ENCODE peak calls at places on chromosomes 5 and 9, in eight cellular contexts. X is PC-3, B is neural progenitor cell, O is GM23248, F is HCT116, M is GM12878, V is hepatocyte, N is A673. R is an unnamed sample.

GRCh38 chr5:171520300-171521170 is 101.1 kb downstream of the FGF18 start:
- DNase-seq in N (no peak), O (peak), B (peak), M (no peak), X (peak), V (peak), F (no peak), R (no peak)

GRCh38 chr5:38113456-38113855 is 144.9 kb upstream of the EGFLAM start:
- DNase-seq in X (no peak), B (no peak), N (no peak), M (no peak), O (no peak), V (no peak), F (no peak), R (no peak)

GRCh38 chr5:176781638-176782570 is 28.5 kb upstream of the UNC5A start:
- DNase-seq in B (no peak), M (no peak), F (no peak), X (no peak), O (no peak), V (no peak), N (no peak), R (no peak)

GRCh38 chr5:180027449-180028089 is 44.0 kb downstream of the RNF130 start:
- DNase-seq in X (no peak), M (no peak), B (peak), O (no peak), N (no peak), F (no peak), V (no peak), R (no peak)

GRCh38 chr5:37792976-37793328 is 46.9 kb downstream of the GDNF start:
- DNase-seq in V (no peak), O (peak), N (no peak), F (no peak), B (no peak), M (no peak), X (peak), R (no peak)

GRCh38 chr5:137395011-137395755 is 103.9 kb downstream of the SPOCK1 start:
- DNase-seq in X (peak), M (no peak), O (peak), N (no peak), F (no peak), V (no peak), B (no peak), R (no peak)

GRCh38 chr9:134738869-134739659 is 97.5 kb downstream of the COL5A1 start:
- DNase-seq in F (peak), N (peak), V (peak), B (peak), X (peak), O (peak), M (no peak), R (no peak)

GRCh38 chr9:20987521-20987920 is 43.9 kb downstream of the HACD4 start:
- DNase-seq in B (no peak), V (no peak), X (no peak), O (no peak), N (no peak), M (no peak), F (no peak), R (no peak)

GRCh38 chr5:143592648-143593047 is 189.2 kb upstream of the NR3C1 start:
- DNase-seq in V (no peak), O (peak), F (no peak), M (no peak), X (no peak), B (no peak), N (peak), R (no peak)

GRCh38 chr9:100455470-100455869 is 17.5 kb upstream of the TMEFF1 start:
- DNase-seq in O (peak), V (no peak), X (no peak), N (no peak), M (no peak), F (no peak), B (no peak), R (no peak)

DNA sequence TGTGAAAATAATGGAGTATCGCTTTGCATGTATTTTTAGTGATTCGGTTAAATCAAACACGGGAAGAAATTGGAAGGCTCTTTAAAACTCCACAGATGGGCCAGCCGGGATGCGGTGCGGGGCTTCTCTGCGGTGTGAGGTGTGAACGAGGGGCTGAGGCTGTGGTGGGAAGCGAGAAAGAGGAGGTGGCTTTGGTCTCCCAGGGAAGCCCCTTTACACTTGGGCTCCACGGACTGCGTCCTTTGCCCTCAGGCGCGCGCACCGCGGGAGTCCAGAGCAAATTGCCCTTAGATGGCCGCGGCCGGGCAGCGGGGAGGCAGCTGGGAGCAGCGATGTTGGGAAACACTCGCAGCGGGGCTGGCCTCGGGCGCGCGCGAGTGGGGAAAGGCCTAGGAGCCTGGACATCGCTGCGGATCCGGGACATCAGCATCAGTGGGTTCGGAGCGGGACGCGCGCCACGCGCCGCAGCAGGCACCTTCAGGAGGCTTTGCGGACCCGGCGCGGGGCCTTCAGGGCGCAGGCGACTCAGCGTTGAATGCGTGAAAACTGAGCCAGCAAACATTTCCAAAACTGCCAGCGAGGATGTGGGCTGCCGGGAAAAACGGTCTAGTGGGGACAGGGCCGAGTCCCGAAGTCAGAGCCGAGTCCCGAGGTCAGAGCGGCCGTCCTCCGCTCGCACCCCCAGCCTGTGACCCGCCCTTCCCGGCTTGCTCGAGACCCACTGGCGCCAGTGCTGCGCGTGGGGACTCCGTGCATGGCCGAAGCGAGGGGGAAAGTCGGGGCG is 6.5 kb downstream of the IRX1 start:
- DNase-seq in F (no peak), B (peak), M (no peak), O (peak), X (no peak), V (no peak), N (no peak), R (no peak)
- TF ChIP-seq EZH2 in F (no peak), B (peak), M (no peak), O (no peak), X (no peak), V (peak), N (no peak), R (peak)

DNA sequence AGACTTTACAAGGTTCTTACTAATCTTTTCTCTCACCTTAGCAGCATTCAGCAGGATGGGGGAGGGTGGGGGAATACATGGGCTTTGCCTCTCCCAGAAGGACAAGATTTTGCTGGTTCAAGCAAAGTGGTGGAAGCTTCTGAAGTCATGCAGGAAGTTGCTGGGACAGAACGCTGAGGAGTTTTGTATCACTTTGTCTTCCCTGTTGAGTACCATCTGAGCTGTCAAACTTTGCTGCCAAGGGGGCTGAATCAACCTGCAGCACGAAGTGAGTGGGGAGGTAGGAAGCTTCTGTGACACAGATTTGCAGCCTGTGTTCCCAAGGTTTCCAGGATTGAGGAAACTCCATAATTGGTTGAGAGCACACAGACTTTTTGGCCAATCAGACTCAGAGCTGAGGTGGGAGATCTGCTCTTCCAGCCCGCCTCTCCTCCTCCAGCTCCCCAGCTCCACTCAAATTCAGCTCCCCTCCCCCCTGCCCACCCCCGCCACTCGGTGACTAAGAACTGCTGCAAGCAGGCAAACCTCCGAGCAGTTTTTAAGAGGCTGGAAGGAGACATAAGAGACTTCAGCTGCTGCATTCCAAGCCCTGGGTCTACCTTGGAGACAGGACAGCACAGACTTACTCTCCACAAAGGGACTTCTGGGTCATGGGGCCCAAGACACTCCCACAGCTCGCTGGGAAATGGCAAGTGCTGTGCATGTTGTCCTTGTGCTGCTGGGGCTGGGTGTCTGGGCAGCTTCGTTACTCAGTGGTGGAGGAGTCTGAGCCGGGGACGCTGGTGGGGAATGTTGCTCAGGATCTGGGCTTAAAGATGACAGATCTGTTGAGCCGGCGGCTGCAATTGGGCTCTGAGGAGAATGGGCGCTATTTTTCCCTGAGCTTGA is at the start of gene PCDHGC5:
- DNase-seq in F (no peak), V (no peak), N (no peak), B (no peak), O (peak), X (peak), M (no peak), R (no peak)
- TF ChIP-seq EZH2 in F (no peak), V (no peak), N (no peak), B (no peak), O (no peak), X (no peak), M (no peak), R (no peak)

GRCh38 chr9:132577119-132577518 is 5.3 kb upstream of the BARHL1 start:
- DNase-seq in V (no peak), N (no peak), X (peak), F (no peak), M (no peak), B (no peak), O (no peak), R (no peak)
- TF ChIP-seq EZH2 in V (peak), N (no peak), X (no peak), F (no peak), M (no peak), B (no peak), O (no peak), R (no peak)

GRCh38 chr9:126226991-126227937 is 99.4 kb upstream of the MVB12B start:
- DNase-seq in V (no peak), X (no peak), M (no peak), N (no peak), B (no peak), O (no peak), F (no peak), R (no peak)
- TF ChIP-seq EZH2 in V (no peak), X (no peak), M (no peak), N (no peak), B (no peak), O (no peak), F (no peak), R (no peak)

GRCh38 chr9:121652037-121652837 is 803 bp downstream of the DAB2IP start:
- DNase-seq in B (peak), V (peak), O (peak), F (no peak), X (no peak), M (no peak), N (peak), R (no peak)
- TF ChIP-seq EZH2 in B (no peak), V (no peak), O (no peak), F (no peak), X (no peak), M (no peak), N (no peak), R (no peak)

GRCh38 chr9:36815566-36816348 is 218.3 kb downstream of the PAX5 start:
- DNase-seq in X (no peak), N (no peak), F (no peak), B (no peak), M (no peak), V (peak), O (no peak), R (no peak)

GRCh38 chr9:36818242-36818938 is 215.7 kb downstream of the PAX5 start:
- DNase-seq in F (no peak), N (no peak), X (no peak), M (no peak), V (no peak), B (peak), O (peak), R (no peak)

GRCh38 chr9:36817160-36817834 is 216.8 kb downstream of the PAX5 start:
- DNase-seq in N (no peak), B (no peak), X (no peak), F (no peak), M (no peak), V (no peak), O (no peak), R (no peak)

GRCh38 chr9:36820392-36820861 is 213.6 kb downstream of the PAX5 start:
- DNase-seq in M (no peak), V (no peak), X (no peak), O (no peak), B (no peak), N (no peak), F (no peak), R (no peak)

DNA sequence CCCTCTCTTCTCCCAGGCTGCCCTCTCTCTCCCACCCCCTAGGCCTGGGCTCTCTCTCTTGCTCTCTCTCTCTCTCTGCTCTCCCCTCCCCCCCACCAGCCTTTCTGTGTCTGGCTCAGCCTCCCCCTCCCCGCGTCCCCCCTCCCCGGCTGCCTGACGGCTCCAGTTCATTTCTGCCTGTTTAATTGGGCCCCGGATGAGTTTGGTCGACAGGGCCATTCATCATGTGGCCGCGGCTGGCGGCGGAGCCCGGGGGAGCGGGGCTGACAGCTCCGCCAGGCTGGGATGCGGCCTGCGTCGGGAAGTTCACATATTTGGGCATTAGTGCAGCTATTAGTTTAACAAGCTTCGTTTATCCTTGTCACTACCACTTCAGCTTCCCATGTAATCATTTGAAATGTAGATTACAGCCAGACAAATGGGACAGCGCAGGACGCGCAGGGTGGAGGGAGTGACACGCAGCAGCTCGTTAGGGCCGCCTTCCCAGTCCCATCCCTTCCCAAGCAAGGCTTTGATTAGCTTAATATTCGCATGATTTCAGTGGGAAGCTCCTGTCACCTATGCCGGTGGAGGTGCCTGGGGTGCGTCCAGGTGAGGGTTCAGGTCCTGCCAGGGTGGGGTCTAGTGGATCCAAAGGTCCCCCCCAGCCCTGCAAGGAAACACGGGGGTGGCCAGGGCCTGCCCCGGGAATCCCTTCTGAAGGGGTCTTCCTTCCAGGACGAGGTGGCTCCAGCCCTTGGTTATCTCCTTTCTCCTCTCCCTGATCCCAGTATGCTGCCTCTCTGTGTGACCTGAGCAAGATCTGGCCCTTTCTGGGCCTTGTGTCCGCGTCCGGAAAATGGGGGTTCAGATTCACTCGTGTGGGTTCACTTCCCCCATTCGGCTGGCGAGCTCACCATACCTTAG is 214.8 kb downstream of the PAX5 start:
- DNase-seq in B (peak), V (peak), N (no peak), F (no peak), O (no peak), M (no peak), X (no peak), R (no peak)
- TF ChIP-seq EZH2 in B (peak), V (no peak), N (no peak), F (no peak), O (no peak), M (no peak), X (no peak), R (no peak)

GRCh38 chr5:173239233-173239593 is 4.2 kb upstream of the NKX2-5 start:
- DNase-seq in M (no peak), B (no peak), N (no peak), F (no peak), X (no peak), O (no peak), V (no peak), R (no peak)

GRCh38 chr5:173237821-173238220 is 2.8 kb upstream of the NKX2-5 start:
- DNase-seq in O (no peak), X (no peak), M (no peak), B (peak), V (no peak), N (no peak), F (no peak), R (no peak)

GRCh38 chr5:173240091-173241050 is 5.4 kb upstream of the NKX2-5 start:
- DNase-seq in F (no peak), X (no peak), B (peak), M (no peak), N (no peak), O (no peak), V (no peak), R (no peak)

GRCh38 chr5:173236531-173237501 is 1.8 kb upstream of the NKX2-5 start:
- DNase-seq in X (no peak), F (no peak), N (no peak), O (no peak), V (no peak), B (peak), M (no peak), R (no peak)

DNA sequence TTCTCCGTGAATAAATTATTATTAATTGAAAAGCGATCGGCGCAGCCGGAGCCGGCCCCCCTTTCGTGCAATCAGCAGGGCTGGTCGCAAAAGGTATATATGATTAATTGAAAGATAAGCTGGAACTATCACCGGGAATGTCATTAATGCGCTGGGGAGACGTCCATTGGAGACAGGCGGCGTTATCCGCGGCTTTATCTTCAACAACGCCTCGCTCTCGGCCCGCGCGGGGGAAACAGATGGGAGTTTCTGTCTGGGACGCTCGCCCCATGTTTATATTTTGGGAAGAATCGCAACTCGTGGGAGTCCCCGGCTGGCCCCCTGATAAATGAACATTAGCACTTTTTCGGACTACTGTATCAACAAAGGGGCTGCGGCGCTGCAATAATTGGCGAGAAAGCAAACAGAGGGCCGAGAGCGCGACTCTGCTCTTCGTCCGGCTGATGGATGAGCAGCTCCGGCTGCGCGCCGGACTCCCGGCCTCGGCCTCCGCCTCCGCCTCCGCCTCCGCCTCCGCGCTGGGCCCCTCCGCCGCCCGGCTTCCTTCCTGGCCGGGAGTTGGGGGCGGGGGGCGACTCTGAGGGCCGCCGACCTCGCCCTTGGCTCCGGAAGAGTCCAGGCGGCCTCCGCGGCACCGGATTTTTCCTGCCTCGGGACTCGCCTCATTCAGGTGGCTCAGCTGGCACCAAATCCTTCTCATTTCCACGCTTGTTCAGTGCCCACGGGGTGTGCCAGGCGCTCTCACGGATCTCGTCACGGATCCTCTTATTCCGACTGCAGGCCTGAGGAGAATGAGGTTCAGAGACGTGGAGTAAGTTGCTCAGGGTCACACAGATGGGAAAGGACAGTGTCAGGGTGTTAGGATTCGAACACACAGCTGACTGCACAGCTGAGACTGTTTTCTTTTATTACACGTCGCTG is 3.6 kb upstream of the NKX2-5 start:
- DNase-seq in O (no peak), B (peak), N (peak), F (no peak), X (no peak), V (no peak), M (no peak), R (no peak)
- TF ChIP-seq EZH2 in O (peak), B (peak), N (peak), F (no peak), X (peak), V (peak), M (no peak), R (peak)

DNA sequence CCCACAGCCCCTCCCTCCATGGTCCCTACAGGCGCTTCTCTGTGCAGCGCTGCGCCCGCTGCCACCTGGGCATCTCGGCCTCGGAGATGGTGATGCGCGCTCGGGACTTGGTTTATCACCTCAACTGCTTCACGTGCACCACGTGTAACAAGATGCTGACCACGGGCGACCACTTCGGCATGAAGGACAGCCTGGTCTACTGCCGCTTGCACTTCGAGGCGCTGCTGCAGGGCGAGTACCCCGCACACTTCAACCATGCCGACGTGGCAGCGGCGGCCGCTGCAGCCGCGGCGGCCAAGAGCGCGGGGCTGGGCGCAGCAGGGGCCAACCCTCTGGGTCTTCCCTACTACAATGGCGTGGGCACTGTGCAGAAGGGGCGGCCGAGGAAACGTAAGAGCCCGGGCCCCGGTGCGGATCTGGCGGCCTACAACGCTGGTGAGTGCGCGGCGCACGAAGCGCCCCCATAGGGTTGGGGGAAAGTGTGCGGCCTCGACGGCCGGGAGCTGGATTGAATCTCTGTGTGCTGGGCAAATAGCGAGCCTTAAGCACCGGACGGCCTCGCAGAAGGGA is 3.6 kb downstream of the LHX2 start:
- DNase-seq in V (no peak), X (no peak), O (no peak), F (no peak), N (no peak), M (no peak), B (peak), R (no peak)
- TF ChIP-seq EZH2 in V (peak), X (no peak), O (no peak), F (no peak), N (peak), M (peak), B (peak), R (no peak)